ENCODE peak calls at places on chromosomes 6 and 20, in eight cellular contexts. R is lung; K is mammary epithelial cell; A is endothelial cell of umbilical vein; S is tibial artery; I is heart right ventricle; O is ovary; W is CD8-positive, alpha-beta T cell. J is an unnamed sample. For H3K36me3, the result is how much of the 10 kb centered on the place peaks cover.

GRCh38 chr6:113847435-113847834 is 9.7 kb upstream of the MARCKS start:
- DNase-seq in R (no peak), K (no peak), A (no peak), S (no peak), I (no peak), O (no peak), W (no peak), J (peak)

GRCh38 chr6:18362058-18362561 is 25.0 kb upstream of the RNF144B start:
- DNase-seq in R (no peak), K (peak), A (peak), S (no peak), I (no peak), O (no peak), W (no peak), J (peak)

GRCh38 chr20:41308290-41308691 is 9.2 kb downstream of the ZHX3 start:
- DNase-seq in R (no peak), K (peak), A (peak), S (no peak), I (no peak), O (no peak), W (no peak), J (peak)

GRCh38 chr6:13273202-13273930 is 55.0 kb downstream of the TBC1D7 start:
- DNase-seq in R (no peak), K (no peak), A (no peak), S (no peak), I (no peak), O (no peak), W (no peak), J (no peak)

GRCh38 chr6:132085731-132086130 is 134.6 kb upstream of the CCN2 start:
- DNase-seq in R (no peak), K (no peak), A (no peak), S (no peak), I (no peak), O (no peak), W (no peak), J (no peak)

GRCh38 chr6:28802417-28803336 is 121.1 kb downstream of the TRIM27 start:
- DNase-seq in R (no peak), K (peak), A (peak), S (no peak), I (no peak), O (no peak), W (no peak), J (peak)

GRCh38 chr6:17584241-17584803 is 15.8 kb upstream of the FAM8A1 start:
- DNase-seq in R (no peak), K (peak), A (peak), S (peak), I (no peak), O (no peak), W (peak), J (peak)

GRCh38 chr6:100559859-100560258 is 95.1 kb upstream of the SIM1 start:
- DNase-seq in R (no peak), K (no peak), A (no peak), S (no peak), I (no peak), O (no peak), W (no peak), J (no peak)

GRCh38 chr6:132320007-132320406 is 81.3 kb downstream of the MOXD1 start:
- DNase-seq in R (no peak), K (peak), A (peak), S (no peak), I (no peak), O (no peak), W (no peak), J (peak)

GRCh38 chr6:53244958-53245357 is 96.3 kb upstream of the GCM1 start:
- DNase-seq in R (no peak), K (no peak), A (no peak), S (no peak), I (no peak), O (no peak), W (no peak), J (no peak)

GRCh38 chr20:31406115-31406514 is at the start of gene DEFB121:
- DNase-seq in R (no peak), K (no peak), A (no peak), S (no peak), I (no peak), O (no peak), W (no peak), J (no peak)

GRCh38 chr20:51046021-51046985 is 23.4 kb upstream of the KCNG1 start:
- DNase-seq in R (no peak), K (no peak), A (no peak), S (no peak), I (no peak), O (no peak), W (no peak), J (no peak)

GRCh38 chr20:58557713-58558335 is 42.6 kb upstream of the APCDD1L start:
- DNase-seq in R (no peak), K (no peak), A (no peak), S (no peak), I (no peak), O (no peak), W (no peak), J (peak)

GRCh38 chr20:2141592-2142575 is 40.3 kb downstream of the STK35 start:
- DNase-seq in R (no peak), K (no peak), A (no peak), S (no peak), I (no peak), O (no peak), W (no peak), J (no peak)

GRCh38 chr6:102619585-102619984 is 1226.1 kb downstream of the GRIK2 start:
- DNase-seq in R (no peak), K (peak), A (no peak), S (no peak), I (no peak), O (no peak), W (no peak), J (peak)

GRCh38 chr20:35257175-35257909 is 20.6 kb downstream of the MMP24OS start:
- DNase-seq in R (no peak), K (no peak), A (peak), S (no peak), I (no peak), O (no peak), W (no peak), J (no peak)

GRCh38 chr6:135976585-135976984 is 125.1 kb downstream of the PDE7B start:
- DNase-seq in R (no peak), K (no peak), A (no peak), S (no peak), I (no peak), O (no peak), W (no peak), J (no peak)

GRCh38 chr6:52403627-52404026 is 16.5 kb upstream of the EFHC1 start:
- DNase-seq in R (no peak), K (peak), A (no peak), S (no peak), I (peak), O (no peak), W (no peak), J (no peak)

GRCh38 chr6:112475083-112475482 is 128.0 kb downstream of the RFPL4B start:
- DNase-seq in R (no peak), K (peak), A (no peak), S (no peak), I (no peak), O (no peak), W (no peak), J (no peak)

GRCh38 chr20:64113796-64114355 is 6.5 kb upstream of the NPBWR2 start:
- DNase-seq in R (no peak), K (no peak), A (no peak), S (no peak), I (no peak), O (no peak), W (peak), J (no peak)

GRCh38 chr6:152973916-152974315 is 8.9 kb downstream of the FBXO5 start:
- DNase-seq in R (no peak), K (no peak), A (no peak), S (no peak), I (no peak), O (no peak), W (no peak), J (no peak)
- H3K36me3 ChIP-seq in R (under half), K (under half), A (under half), S (half or more), I (half or more), O (under half), W (under half), J (under half)

GRCh38 chr6:143936986-143937765 is 70.9 kb downstream of the PLAGL1 start:
- DNase-seq in R (no peak), K (no peak), A (no peak), S (no peak), I (no peak), O (no peak), W (no peak), J (no peak)

GRCh38 chr6:143939364-143939763 is 68.7 kb downstream of the PLAGL1 start:
- DNase-seq in R (no peak), K (no peak), A (no peak), S (no peak), I (no peak), O (no peak), W (no peak), J (no peak)

GRCh38 chr6:143936347-143936746 is 71.7 kb downstream of the PLAGL1 start:
- DNase-seq in R (no peak), K (no peak), A (no peak), S (no peak), I (no peak), O (no peak), W (no peak), J (no peak)

GRCh38 chr6:143940011-143940597 is 68.0 kb downstream of the PLAGL1 start:
- DNase-seq in R (no peak), K (peak), A (peak), S (no peak), I (no peak), O (no peak), W (peak), J (peak)

GRCh38 chr6:143941852-143942627 is 66.0 kb downstream of the PLAGL1 start:
- DNase-seq in R (peak), K (peak), A (no peak), S (peak), I (peak), O (peak), W (peak), J (peak)
- TF ChIP-seq CTCF in R (peak), K (peak), A (peak), S (peak), I (peak), O (peak), W (peak), J (peak)

DNA sequence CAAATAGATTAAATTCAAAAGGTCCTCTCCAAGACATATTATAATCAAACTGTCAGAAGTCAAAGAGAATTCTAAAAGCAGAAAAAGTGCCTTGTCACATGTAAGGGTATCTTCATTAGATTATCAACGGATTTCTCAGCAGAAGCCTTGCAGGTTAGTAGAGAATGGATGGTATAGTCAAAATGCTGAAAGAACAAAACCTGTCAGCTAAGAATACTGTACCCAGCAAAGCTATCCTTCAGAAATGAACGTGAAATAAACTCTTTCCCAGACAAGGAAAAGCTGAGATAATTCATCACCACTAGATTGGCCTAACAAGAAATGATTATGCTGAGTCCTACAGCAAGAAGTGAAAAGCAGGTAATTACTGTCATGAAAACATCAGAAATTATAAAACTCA is 92.9 kb downstream of the STXBP5 start:
- DNase-seq in R (no peak), K (no peak), A (no peak), S (no peak), I (no peak), O (no peak), W (no peak), J (no peak)
- H3K36me3 ChIP-seq in R (under half), K (under half), A (under half), S (under half), I (under half), O (under half), W (under half), J (under half)

DNA sequence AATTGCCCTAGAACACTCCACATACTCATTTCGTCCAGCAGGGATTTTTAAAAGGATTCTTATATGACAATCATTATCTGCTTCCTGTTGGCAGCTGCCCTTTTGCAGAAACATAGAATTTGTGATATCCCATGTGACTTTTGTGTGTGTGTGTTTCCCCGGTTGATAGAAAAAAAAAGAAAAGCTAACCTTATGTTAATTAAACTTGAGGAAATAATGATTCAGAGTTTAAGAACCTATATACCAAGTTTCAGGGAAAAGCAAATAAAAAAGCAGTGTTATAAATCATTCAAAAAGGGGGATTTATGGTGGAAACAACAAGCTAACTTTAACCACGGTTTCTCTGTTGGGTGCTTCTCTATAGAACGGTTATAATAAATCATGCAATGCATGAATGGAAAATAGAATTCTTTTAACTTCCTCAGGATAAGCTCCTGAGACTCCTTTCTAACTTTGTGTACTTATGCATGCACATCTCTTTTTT is 826.9 kb upstream of the EYS start:
- DNase-seq in R (no peak), K (no peak), A (no peak), S (no peak), I (no peak), O (no peak), W (no peak), J (no peak)
- TF ChIP-seq CTCF in R (no peak), K (no peak), A (no peak), S (no peak), I (no peak), O (no peak), W (no peak), J (no peak)

GRCh38 chr20:22687676-22688360 is 103.4 kb upstream of the FOXA2 start:
- DNase-seq in R (peak), K (no peak), A (no peak), S (no peak), I (no peak), O (no peak), W (no peak), J (no peak)
- H3K36me3 ChIP-seq in R (under half), K (under half), A (under half), S (under half), I (under half), O (under half), W (under half), J (under half)

DNA sequence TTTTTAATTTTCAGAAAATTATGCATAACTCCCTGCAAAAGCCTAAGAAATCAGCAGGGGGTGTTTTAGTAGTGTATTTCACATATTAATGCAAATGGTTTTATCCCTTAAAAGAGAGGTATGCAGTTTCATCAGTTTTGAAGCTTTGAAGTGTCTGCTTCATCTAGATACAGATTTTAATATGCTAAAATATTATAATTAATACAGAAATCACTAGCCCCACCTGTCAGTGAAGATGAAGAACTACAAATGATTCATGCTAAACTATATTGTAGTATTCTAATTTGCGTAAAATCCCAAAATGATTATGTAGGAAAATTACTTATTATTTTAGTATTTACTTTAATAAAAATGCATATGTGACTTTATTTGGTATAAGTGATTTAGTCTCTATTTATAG is 2.9 kb upstream of the TFB1M start:
- DNase-seq in R (no peak), K (no peak), A (no peak), S (no peak), I (no peak), O (no peak), W (no peak), J (no peak)
- TF ChIP-seq CTCF in R (no peak), K (peak), A (no peak), S (no peak), I (no peak), O (no peak), W (peak), J (no peak)

DNA sequence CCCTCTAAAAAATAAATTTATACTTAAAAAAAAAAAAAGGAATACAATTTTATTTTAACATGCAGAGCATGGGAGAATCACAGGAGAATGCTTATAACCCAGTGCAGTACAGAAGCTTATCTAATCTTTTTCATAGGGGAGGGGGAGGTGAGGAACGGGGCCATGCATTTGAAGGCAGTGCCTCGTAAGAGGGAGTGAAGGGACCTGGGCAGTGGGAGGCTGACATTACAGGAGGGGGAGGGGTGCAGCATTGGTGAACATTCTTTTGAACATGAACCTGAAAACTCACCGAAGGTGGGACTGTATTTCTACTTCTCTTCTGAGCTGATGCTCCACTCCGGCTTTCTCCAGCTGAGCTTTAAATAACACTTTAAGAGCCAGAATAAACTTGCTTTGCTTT is 9.3 kb downstream of the AURKA start:
- DNase-seq in R (no peak), K (no peak), A (no peak), S (no peak), I (no peak), O (no peak), W (no peak), J (no peak)
- H3K36me3 ChIP-seq in R (under half), K (under half), A (under half), S (under half), I (half or more), O (under half), W (under half), J (under half)